ENCODE peak calls at places on chromosome 7, in four cellular contexts. B, U, Z and F are unnamed samples.

GRCh38 chr7:92612501-92612900 is 22.3 kb upstream of the FAM133B start:
- DNase-seq in B (no peak), U (no peak), Z (no peak), F (no peak)

GRCh38 chr7:5375925-5376324 is 47.7 kb downstream of the TNRC18 start:
- DNase-seq in B (no peak), U (no peak), Z (no peak), F (no peak)

GRCh38 chr7:94378396-94378795 is 16.3 kb upstream of the COL1A2 start:
- DNase-seq in B (no peak), U (no peak), Z (no peak), F (no peak)

GRCh38 chr7:44767912-44768662 is 19.4 kb downstream of the ZMIZ2 start:
- DNase-seq in B (no peak), U (no peak), Z (peak), F (no peak)

GRCh38 chr7:108234981-108235450 is 104.9 kb upstream of the LAMB4 start:
- DNase-seq in B (no peak), U (no peak), Z (no peak), F (no peak)

GRCh38 chr7:12965767-12966166 is 278.3 kb downstream of the ARL4A start:
- DNase-seq in B (no peak), U (peak), Z (no peak), F (peak)

GRCh38 chr7:128921866-128922440 is 11.4 kb upstream of the KCP start:
- DNase-seq in B (no peak), U (no peak), Z (no peak), F (no peak)

GRCh38 chr7:51034531-51035264 is 252.0 kb upstream of the GRB10 start:
- DNase-seq in B (peak), U (peak), Z (peak), F (no peak)

GRCh38 chr7:29953735-29954347 is 35.8 kb downstream of the SCRN1 start:
- DNase-seq in B (peak), U (no peak), Z (no peak), F (no peak)

GRCh38 chr7:65387893-65388292 is 14.2 kb downstream of the ZNF92 start:
- DNase-seq in B (no peak), U (no peak), Z (no peak), F (no peak)

GRCh38 chr7:78675511-78675910 is 778.0 kb downstream of the MAGI2 start:
- DNase-seq in B (no peak), U (peak), Z (no peak), F (no peak)

GRCh38 chr7:135977742-135978066 is 545 bp upstream of the MTPN start:
- DNase-seq in B (no peak), U (no peak), Z (no peak), F (no peak)

GRCh38 chr7:127396184-127396583 is 3.7 kb upstream of the ZNF800 start:
- DNase-seq in B (peak), U (no peak), Z (peak), F (no peak)

GRCh38 chr7:80665526-80665925 is 27.1 kb downstream of the CD36 start:
- DNase-seq in B (no peak), U (no peak), Z (no peak), F (no peak)
- H3K4me2 ChIP-seq in B (no peak), U (peak), Z (no peak), F (no peak)

DNA sequence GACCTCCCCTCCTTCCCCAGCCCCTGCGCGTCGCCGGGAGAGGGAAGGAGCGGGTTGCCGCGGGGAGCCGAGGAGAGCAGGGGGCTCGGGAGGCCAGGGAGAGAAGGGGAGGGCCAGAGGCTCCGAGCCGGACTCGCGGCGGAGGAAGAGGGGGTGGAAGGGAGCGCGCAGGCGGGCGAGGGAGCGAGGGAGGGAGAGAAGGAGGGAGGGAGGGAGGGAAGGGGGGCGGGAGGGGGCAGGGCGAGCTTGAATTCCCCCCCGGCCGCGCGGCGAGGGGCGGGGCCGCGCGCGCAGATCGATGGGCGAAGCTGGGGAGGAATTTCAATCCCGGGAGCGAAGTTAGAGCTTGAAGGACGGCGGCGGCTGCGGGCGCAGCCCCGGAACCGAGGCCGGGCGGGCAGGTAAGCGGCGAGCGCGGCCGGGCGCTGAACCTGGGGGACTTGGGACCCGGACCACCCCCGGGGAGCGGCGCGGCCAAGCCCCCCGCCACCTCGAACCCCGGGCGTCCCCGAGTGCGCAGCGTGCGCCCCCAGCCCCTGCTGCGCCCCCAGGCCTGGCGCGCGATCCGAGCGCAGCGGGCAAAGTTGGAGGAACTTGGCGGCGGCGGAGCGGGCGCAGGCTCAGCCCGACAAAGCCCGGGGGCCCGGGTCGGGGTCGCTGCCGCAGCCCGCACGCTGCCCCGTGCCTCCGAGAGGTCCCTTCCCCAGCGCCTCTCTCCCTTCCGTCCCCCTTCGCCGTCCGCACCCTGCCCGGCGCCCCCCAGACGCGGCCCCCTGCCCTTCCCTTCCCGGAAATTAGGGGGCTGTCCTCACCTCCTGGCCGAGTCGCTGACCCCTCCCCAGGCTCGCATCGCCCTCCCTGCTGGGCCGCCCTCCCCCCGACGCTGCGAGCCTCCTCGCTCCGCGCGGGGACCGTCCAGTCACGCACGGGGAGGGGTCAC is at the start of gene ELFN1:
- DNase-seq in B (peak), U (no peak), Z (peak), F (no peak)
- H3K27ac ChIP-seq in B (no peak), U (no peak), Z (no peak), F (no peak)

GRCh38 chr7:37440738-37441404 is 7.8 kb downstream of the ELMO1 start:
- DNase-seq in B (no peak), U (no peak), Z (no peak), F (no peak)

GRCh38 chr7:37441405-37441797 is 7.3 kb downstream of the ELMO1 start:
- DNase-seq in B (no peak), U (no peak), Z (peak), F (no peak)

GRCh38 chr7:37445064-37445723 is 3.5 kb downstream of the ELMO1 start:
- DNase-seq in B (no peak), U (no peak), Z (no peak), F (no peak)

GRCh38 chr7:37439282-37440021 is 9.2 kb downstream of the ELMO1 start:
- DNase-seq in B (no peak), U (no peak), Z (no peak), F (no peak)

GRCh38 chr7:37442268-37442667 is 6.4 kb downstream of the ELMO1 start:
- DNase-seq in B (no peak), U (no peak), Z (no peak), F (no peak)
- H3K4me2 ChIP-seq in B (no peak), U (no peak), Z (peak), F (no peak)

DNA sequence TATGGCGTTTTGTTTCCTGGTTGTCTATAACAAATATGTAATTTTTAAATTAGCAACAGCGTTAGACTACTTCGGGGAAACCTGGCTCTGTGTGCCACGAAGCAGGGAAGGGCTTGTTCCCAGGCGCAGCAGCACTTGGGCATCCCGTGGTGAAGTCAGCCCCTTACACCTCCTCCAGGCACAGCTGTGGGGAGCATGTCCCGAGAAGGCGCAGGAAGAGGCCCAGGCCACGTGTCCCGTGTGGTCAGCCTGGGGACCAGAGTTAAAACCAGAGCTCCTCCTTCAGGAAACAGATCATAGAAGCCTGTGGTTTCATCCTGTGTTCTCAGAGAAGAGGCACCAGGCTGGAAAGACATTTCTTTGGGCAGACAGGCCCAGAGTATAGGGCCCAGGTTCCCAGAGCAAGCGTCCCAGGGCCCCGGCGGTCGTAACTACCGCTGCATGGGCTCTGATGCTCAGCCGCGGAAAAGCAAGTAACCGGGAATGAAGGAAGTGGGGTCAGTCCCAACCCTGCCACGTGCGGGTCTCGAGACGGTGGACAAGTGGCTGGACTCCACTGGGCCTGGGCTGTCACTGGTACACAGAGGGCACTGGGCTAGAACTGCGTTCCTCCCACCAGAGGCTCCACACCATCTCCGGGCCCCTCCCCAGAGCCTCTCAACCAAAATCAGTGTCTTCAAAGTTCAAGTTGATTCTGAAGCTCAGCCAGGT is 7.1 kb downstream of the NUDT1 start:
- DNase-seq in B (peak), U (peak), Z (no peak), F (no peak)
- H3K27ac ChIP-seq in B (peak), U (peak), Z (no peak), F (peak)

GRCh38 chr7:34558026-34558425 is 100.0 kb upstream of the NPSR1 start:
- DNase-seq in B (no peak), U (no peak), Z (no peak), F (no peak)
- H3K4me2 ChIP-seq in B (no peak), U (no peak), Z (no peak), F (no peak)

GRCh38 chr7:7323352-7323751 is 141.0 kb downstream of the C1GALT1 start:
- DNase-seq in B (no peak), U (peak), Z (no peak), F (no peak)

GRCh38 chr7:7318610-7319009 is 136.3 kb downstream of the C1GALT1 start:
- DNase-seq in B (no peak), U (no peak), Z (no peak), F (no peak)

GRCh38 chr7:7324698-7325097 is 142.4 kb downstream of the C1GALT1 start:
- DNase-seq in B (no peak), U (no peak), Z (no peak), F (no peak)

GRCh38 chr7:7323921-7324320 is 141.6 kb downstream of the C1GALT1 start:
- DNase-seq in B (no peak), U (no peak), Z (no peak), F (no peak)

GRCh38 chr7:7321681-7322080 is 139.3 kb downstream of the C1GALT1 start:
- DNase-seq in B (no peak), U (peak), Z (no peak), F (no peak)
- H3K27ac ChIP-seq in B (no peak), U (peak), Z (no peak), F (no peak)

GRCh38 chr7:47783456-47784240 is 164.6 kb downstream of the PKD1L1 start:
- DNase-seq in B (no peak), U (peak), Z (no peak), F (peak)
- H3K4me2 ChIP-seq in B (no peak), U (peak), Z (no peak), F (peak)

DNA sequence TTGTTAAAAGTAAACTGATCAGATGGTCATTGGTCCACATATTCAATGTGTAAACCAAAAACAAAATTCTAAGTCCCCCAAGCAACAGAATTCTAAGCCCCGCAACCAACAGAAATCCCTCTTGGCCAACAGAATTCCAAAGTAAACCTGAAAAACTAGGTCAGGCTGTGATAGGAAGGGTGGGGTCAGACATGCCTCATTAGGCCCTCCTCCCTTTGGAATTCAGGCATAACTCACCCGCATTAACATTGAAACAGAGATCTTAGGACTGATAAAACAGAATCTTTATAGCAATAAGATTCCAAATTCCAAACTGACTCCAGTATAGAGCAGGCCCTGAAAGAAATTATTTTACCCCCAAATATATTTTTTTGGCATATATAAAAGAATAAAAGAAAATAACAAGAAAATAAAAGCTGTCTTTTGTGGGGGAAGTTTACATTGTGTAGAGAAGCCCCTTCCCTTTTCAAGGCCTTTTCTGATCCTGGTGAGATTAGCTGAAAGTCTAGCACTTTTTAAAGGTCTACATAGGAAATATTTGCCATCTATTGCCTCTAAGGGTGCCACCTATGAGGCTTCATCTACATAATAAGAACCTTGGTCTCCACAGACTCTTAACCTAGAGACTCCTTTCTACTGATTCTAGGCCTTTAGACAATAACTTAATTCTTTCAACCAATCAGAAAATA is 30.5 kb downstream of the GNAT3 start:
- DNase-seq in B (peak), U (peak), Z (no peak), F (no peak)
- H3K27ac ChIP-seq in B (peak), U (peak), Z (no peak), F (peak)

GRCh38 chr7:73679709-73680108 is 3.5 kb downstream of the DNAJC30 start:
- DNase-seq in B (no peak), U (no peak), Z (no peak), F (no peak)
- H3K4me2 ChIP-seq in B (no peak), U (peak), Z (no peak), F (no peak)

DNA sequence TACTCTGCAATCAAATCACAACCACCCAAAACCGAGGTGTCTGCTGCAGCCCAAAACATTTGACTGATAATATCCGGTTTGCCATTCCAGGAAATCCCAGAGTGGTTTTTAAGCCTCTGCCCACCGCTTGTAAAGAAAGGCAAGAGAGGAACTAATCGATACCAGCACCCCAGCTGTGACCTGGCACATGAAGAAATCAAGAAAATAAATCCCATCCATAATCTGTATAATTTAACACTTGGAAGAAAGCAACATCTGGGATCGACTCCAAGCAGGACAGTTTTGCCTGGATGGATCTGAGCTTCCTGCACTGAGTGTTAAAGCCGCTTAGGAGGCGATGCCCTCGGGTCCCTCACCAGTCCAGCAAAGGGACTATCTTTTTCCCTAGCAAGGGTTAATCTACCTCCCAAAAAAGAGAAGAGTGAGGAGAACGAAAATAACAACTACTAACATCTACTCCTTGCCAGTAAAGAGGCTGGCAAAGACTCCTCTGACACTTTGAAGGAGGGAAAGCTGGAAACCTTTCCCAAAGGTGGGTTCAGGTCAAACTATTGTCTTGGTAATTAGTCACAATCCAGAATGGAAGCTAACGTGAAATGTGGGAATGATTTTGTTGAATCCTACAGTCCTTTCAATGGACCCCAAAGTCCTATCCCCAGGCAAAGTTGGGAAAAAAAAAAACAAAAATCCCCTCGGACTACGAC is 2.0 kb downstream of the DOCK4 start:
- DNase-seq in B (peak), U (peak), Z (peak), F (no peak)
- H3K27ac ChIP-seq in B (no peak), U (no peak), Z (no peak), F (peak)